ENCODE peak calls at places on chromosomes 7 and 10, in eight cellular contexts. One of them, this sample, is unnamed.

GRCh38 chr7:136168021-136168420 is 190.9 kb upstream of the MTPN start:
- DNase-seq in AG09309: no peak
- DNase-seq in psoas muscle: no peak
- DNase-seq in brain microvascular endothelial cell: no peak
- DNase-seq in adrenal gland: no peak
- DNase-seq in SK-N-SH: peak; percentile 70
- DNase-seq in CD8-positive, alpha-beta T cell: no peak
- DNase-seq in tibial artery: no peak
- DNase-seq in this sample: no peak

GRCh38 chr10:4081691-4082111 is 296.7 kb upstream of the KLF6 start:
- DNase-seq in brain microvascular endothelial cell: no peak
- DNase-seq in psoas muscle: peak; percentile 25
- DNase-seq in adrenal gland: no peak
- DNase-seq in SK-N-SH: no peak
- DNase-seq in AG09309: no peak
- DNase-seq in tibial artery: no peak
- DNase-seq in CD8-positive, alpha-beta T cell: no peak
- DNase-seq in this sample: no peak

GRCh38 chr7:20310963-20311742 is 19.5 kb upstream of the ITGB8 start:
- DNase-seq in SK-N-SH: no peak
- DNase-seq in CD8-positive, alpha-beta T cell: no peak
- DNase-seq in AG09309: no peak
- DNase-seq in adrenal gland: no peak
- DNase-seq in tibial artery: no peak
- DNase-seq in brain microvascular endothelial cell: peak; percentile 70
- DNase-seq in psoas muscle: no peak
- DNase-seq in this sample: no peak

GRCh38 chr7:13144622-13145021 is 457.2 kb downstream of the ARL4A start:
- DNase-seq in psoas muscle: no peak
- DNase-seq in CD8-positive, alpha-beta T cell: no peak
- DNase-seq in AG09309: no peak
- DNase-seq in brain microvascular endothelial cell: peak; percentile 1
- DNase-seq in tibial artery: no peak
- DNase-seq in adrenal gland: no peak
- DNase-seq in SK-N-SH: no peak
- DNase-seq in this sample: no peak

GRCh38 chr7:21771261-21771660 is 174.4 kb downstream of the CDCA7L start:
- DNase-seq in tibial artery: no peak
- DNase-seq in brain microvascular endothelial cell: no peak
- DNase-seq in CD8-positive, alpha-beta T cell: no peak
- DNase-seq in AG09309: no peak
- DNase-seq in adrenal gland: no peak
- DNase-seq in SK-N-SH: no peak
- DNase-seq in psoas muscle: no peak
- DNase-seq in this sample: no peak

GRCh38 chr7:2613926-2614613 is 17.7 kb upstream of the TTYH3 start:
- DNase-seq in psoas muscle: peak; percentile 87
- DNase-seq in CD8-positive, alpha-beta T cell: no peak
- DNase-seq in tibial artery: peak; percentile 87
- DNase-seq in adrenal gland: peak; percentile 86
- DNase-seq in AG09309: peak; percentile 31
- DNase-seq in brain microvascular endothelial cell: no peak
- DNase-seq in SK-N-SH: peak; percentile 77
- DNase-seq in this sample: no peak

GRCh38 chr10:118423800-118424479 is 81.8 kb upstream of the FAM204A start:
- DNase-seq in brain microvascular endothelial cell: peak; percentile 89
- DNase-seq in psoas muscle: peak; percentile 70
- DNase-seq in CD8-positive, alpha-beta T cell: peak; percentile 24
- DNase-seq in SK-N-SH: peak; percentile 64
- DNase-seq in adrenal gland: peak; percentile 87
- DNase-seq in tibial artery: peak; percentile 78
- DNase-seq in AG09309: peak; percentile 59
- DNase-seq in this sample: peak; percentile 84

GRCh38 chr7:34928052-34928451 is 109.2 kb downstream of the DPY19L1 start:
- DNase-seq in tibial artery: no peak
- DNase-seq in AG09309: no peak
- DNase-seq in psoas muscle: peak; percentile 16
- DNase-seq in CD8-positive, alpha-beta T cell: peak; percentile 17
- DNase-seq in brain microvascular endothelial cell: peak; percentile 33
- DNase-seq in SK-N-SH: peak; percentile 16
- DNase-seq in adrenal gland: peak; percentile 20
- DNase-seq in this sample: no peak

GRCh38 chr10:4501306-4501705 is 324.7 kb upstream of the AKR1E2 start:
- DNase-seq in SK-N-SH: no peak
- DNase-seq in tibial artery: no peak
- DNase-seq in brain microvascular endothelial cell: peak; percentile 14
- DNase-seq in CD8-positive, alpha-beta T cell: no peak
- DNase-seq in AG09309: no peak
- DNase-seq in psoas muscle: no peak
- DNase-seq in adrenal gland: no peak
- DNase-seq in this sample: no peak

GRCh38 chr10:75021851-75022250 is 89.6 kb upstream of the SAMD8 start:
- DNase-seq in SK-N-SH: no peak
- DNase-seq in CD8-positive, alpha-beta T cell: no peak
- DNase-seq in tibial artery: no peak
- DNase-seq in AG09309: no peak
- DNase-seq in adrenal gland: no peak
- DNase-seq in psoas muscle: no peak
- DNase-seq in brain microvascular endothelial cell: no peak
- DNase-seq in this sample: no peak

GRCh38 chr7:82343-83155 is 109.8 kb upstream of the FAM20C start:
- DNase-seq in adrenal gland: no peak
- DNase-seq in CD8-positive, alpha-beta T cell: no peak
- DNase-seq in tibial artery: no peak
- DNase-seq in SK-N-SH: peak; percentile 59
- DNase-seq in AG09309: no peak
- DNase-seq in psoas muscle: no peak
- DNase-seq in brain microvascular endothelial cell: no peak
- DNase-seq in this sample: no peak

GRCh38 chr7:157306836-157307533 is 29.8 kb upstream of the DNAJB6 start:
- DNase-seq in brain microvascular endothelial cell: no peak
- DNase-seq in tibial artery: no peak
- DNase-seq in SK-N-SH: no peak
- DNase-seq in adrenal gland: no peak
- DNase-seq in CD8-positive, alpha-beta T cell: no peak
- DNase-seq in psoas muscle: no peak
- DNase-seq in AG09309: no peak
- DNase-seq in this sample: no peak

GRCh38 chr7:157299317-157299612 is 37.5 kb upstream of the DNAJB6 start:
- DNase-seq in SK-N-SH: no peak
- DNase-seq in brain microvascular endothelial cell: no peak
- DNase-seq in psoas muscle: no peak
- DNase-seq in tibial artery: no peak
- DNase-seq in AG09309: no peak
- DNase-seq in adrenal gland: no peak
- DNase-seq in CD8-positive, alpha-beta T cell: no peak
- DNase-seq in this sample: no peak

GRCh38 chr7:157299613-157300405 is 37.0 kb upstream of the DNAJB6 start:
- DNase-seq in SK-N-SH: peak; percentile 71
- DNase-seq in psoas muscle: no peak
- DNase-seq in tibial artery: no peak
- DNase-seq in CD8-positive, alpha-beta T cell: no peak
- DNase-seq in brain microvascular endothelial cell: no peak
- DNase-seq in AG09309: no peak
- DNase-seq in adrenal gland: no peak
- DNase-seq in this sample: no peak

GRCh38 chr7:157300406-157300770 is 36.4 kb upstream of the DNAJB6 start:
- DNase-seq in CD8-positive, alpha-beta T cell: no peak
- DNase-seq in AG09309: no peak
- DNase-seq in SK-N-SH: peak; percentile 41
- DNase-seq in adrenal gland: no peak
- DNase-seq in brain microvascular endothelial cell: no peak
- DNase-seq in psoas muscle: no peak
- DNase-seq in tibial artery: no peak
- DNase-seq in this sample: no peak

GRCh38 chr7:157302314-157302711 is 34.5 kb upstream of the DNAJB6 start:
- DNase-seq in tibial artery: peak; percentile 61
- DNase-seq in CD8-positive, alpha-beta T cell: peak; percentile 80
- DNase-seq in SK-N-SH: peak; percentile 49
- DNase-seq in brain microvascular endothelial cell: no peak
- DNase-seq in psoas muscle: peak; percentile 56
- DNase-seq in adrenal gland: peak; percentile 65
- DNase-seq in AG09309: no peak
- DNase-seq in this sample: no peak
- TF ChIP-seq CTCF in tibial artery: no peak
- TF ChIP-seq CTCF in CD8-positive, alpha-beta T cell: no peak
- TF ChIP-seq CTCF in SK-N-SH: no peak
- TF ChIP-seq CTCF in brain microvascular endothelial cell: no peak
- TF ChIP-seq CTCF in psoas muscle: no peak
- TF ChIP-seq CTCF in adrenal gland: no peak
- TF ChIP-seq CTCF in AG09309: no peak
- TF ChIP-seq CTCF in this sample: no peak

GRCh38 chr10:84270708-84271107 is 25.9 kb downstream of the RGR start:
- DNase-seq in tibial artery: no peak
- DNase-seq in SK-N-SH: no peak
- DNase-seq in AG09309: no peak
- DNase-seq in CD8-positive, alpha-beta T cell: no peak
- DNase-seq in psoas muscle: no peak
- DNase-seq in adrenal gland: no peak
- DNase-seq in brain microvascular endothelial cell: no peak
- DNase-seq in this sample: no peak

GRCh38 chr10:84269773-84270172 is 24.9 kb downstream of the RGR start:
- DNase-seq in CD8-positive, alpha-beta T cell: no peak
- DNase-seq in tibial artery: no peak
- DNase-seq in AG09309: peak; percentile 72
- DNase-seq in adrenal gland: no peak
- DNase-seq in SK-N-SH: no peak
- DNase-seq in brain microvascular endothelial cell: peak; percentile 75
- DNase-seq in psoas muscle: no peak
- DNase-seq in this sample: no peak

GRCh38 chr10:84265378-84265777 is 20.5 kb downstream of the RGR start:
- DNase-seq in psoas muscle: no peak
- DNase-seq in CD8-positive, alpha-beta T cell: no peak
- DNase-seq in AG09309: no peak
- DNase-seq in adrenal gland: no peak
- DNase-seq in SK-N-SH: no peak
- DNase-seq in brain microvascular endothelial cell: no peak
- DNase-seq in tibial artery: no peak
- DNase-seq in this sample: no peak

GRCh38 chr10:84264611-84265141 is 19.8 kb downstream of the RGR start:
- DNase-seq in psoas muscle: peak; percentile 52
- DNase-seq in SK-N-SH: peak; percentile 78
- DNase-seq in CD8-positive, alpha-beta T cell: peak; percentile 57
- DNase-seq in tibial artery: peak; percentile 73
- DNase-seq in AG09309: peak; percentile 17
- DNase-seq in brain microvascular endothelial cell: peak; percentile 71
- DNase-seq in adrenal gland: peak; percentile 48
- DNase-seq in this sample: no peak

GRCh38 chr10:84267503-84268126 is 22.8 kb downstream of the RGR start:
- DNase-seq in psoas muscle: no peak
- DNase-seq in tibial artery: no peak
- DNase-seq in SK-N-SH: no peak
- DNase-seq in adrenal gland: no peak
- DNase-seq in CD8-positive, alpha-beta T cell: peak; percentile 51
- DNase-seq in brain microvascular endothelial cell: peak; percentile 56
- DNase-seq in AG09309: peak; percentile 11
- DNase-seq in this sample: no peak
- TF ChIP-seq CTCF in psoas muscle: no peak
- TF ChIP-seq CTCF in tibial artery: no peak
- TF ChIP-seq CTCF in SK-N-SH: peak; percentile 69
- TF ChIP-seq CTCF in adrenal gland: peak; percentile 48
- TF ChIP-seq CTCF in CD8-positive, alpha-beta T cell: peak; percentile 69
- TF ChIP-seq CTCF in brain microvascular endothelial cell: peak; percentile 90
- TF ChIP-seq CTCF in AG09309: peak; percentile 79
- TF ChIP-seq CTCF in this sample: peak; percentile 68

GRCh38 chr10:70364001-70364771 is 18.2 kb downstream of the LRRC20 start:
- DNase-seq in brain microvascular endothelial cell: peak; percentile 92
- DNase-seq in CD8-positive, alpha-beta T cell: peak; percentile 76
- DNase-seq in adrenal gland: peak; percentile 92
- DNase-seq in AG09309: peak; percentile 95
- DNase-seq in tibial artery: peak; percentile 96
- DNase-seq in SK-N-SH: peak; percentile 88
- DNase-seq in psoas muscle: peak; percentile 90
- DNase-seq in this sample: peak; percentile 90

GRCh38 chr10:70367195-70367796 is 15.1 kb downstream of the LRRC20 start:
- DNase-seq in AG09309: no peak
- DNase-seq in psoas muscle: no peak
- DNase-seq in CD8-positive, alpha-beta T cell: no peak
- DNase-seq in tibial artery: no peak
- DNase-seq in SK-N-SH: no peak
- DNase-seq in brain microvascular endothelial cell: peak; percentile 55
- DNase-seq in adrenal gland: no peak
- DNase-seq in this sample: no peak

GRCh38 chr10:70363292-70363691 is 19.1 kb downstream of the LRRC20 start:
- DNase-seq in SK-N-SH: no peak
- DNase-seq in brain microvascular endothelial cell: no peak
- DNase-seq in tibial artery: no peak
- DNase-seq in CD8-positive, alpha-beta T cell: no peak
- DNase-seq in psoas muscle: no peak
- DNase-seq in AG09309: no peak
- DNase-seq in adrenal gland: no peak
- DNase-seq in this sample: no peak

GRCh38 chr10:70362357-70362756 is 20.1 kb downstream of the LRRC20 start:
- DNase-seq in adrenal gland: no peak
- DNase-seq in brain microvascular endothelial cell: no peak
- DNase-seq in CD8-positive, alpha-beta T cell: no peak
- DNase-seq in SK-N-SH: no peak
- DNase-seq in AG09309: no peak
- DNase-seq in tibial artery: no peak
- DNase-seq in psoas muscle: no peak
- DNase-seq in this sample: no peak

DNA sequence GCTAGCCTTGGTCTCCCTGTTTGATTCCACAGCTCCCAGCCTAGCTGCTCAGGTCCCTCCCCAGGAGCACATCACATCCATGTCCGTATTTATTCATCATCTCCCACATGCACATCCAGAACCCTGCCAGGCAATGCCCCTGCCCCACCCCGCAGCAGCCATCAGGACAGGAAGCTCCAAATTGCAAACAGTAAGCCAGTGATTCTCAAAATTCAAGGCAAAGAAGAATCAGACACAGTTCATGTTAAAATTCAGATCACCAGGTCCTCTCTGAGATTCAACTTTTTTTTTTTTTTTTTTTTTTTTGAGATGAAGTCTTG is 17.7 kb downstream of the LRRC20 start:
- DNase-seq in brain microvascular endothelial cell: no peak
- DNase-seq in psoas muscle: no peak
- DNase-seq in AG09309: no peak
- DNase-seq in SK-N-SH: no peak
- DNase-seq in CD8-positive, alpha-beta T cell: no peak
- DNase-seq in tibial artery: no peak
- DNase-seq in adrenal gland: no peak
- DNase-seq in this sample: no peak
- TF ChIP-seq CTCF in brain microvascular endothelial cell: no peak
- TF ChIP-seq CTCF in psoas muscle: no peak
- TF ChIP-seq CTCF in AG09309: no peak
- TF ChIP-seq CTCF in SK-N-SH: no peak
- TF ChIP-seq CTCF in CD8-positive, alpha-beta T cell: no peak
- TF ChIP-seq CTCF in tibial artery: no peak
- TF ChIP-seq CTCF in adrenal gland: no peak
- TF ChIP-seq CTCF in this sample: no peak

DNA sequence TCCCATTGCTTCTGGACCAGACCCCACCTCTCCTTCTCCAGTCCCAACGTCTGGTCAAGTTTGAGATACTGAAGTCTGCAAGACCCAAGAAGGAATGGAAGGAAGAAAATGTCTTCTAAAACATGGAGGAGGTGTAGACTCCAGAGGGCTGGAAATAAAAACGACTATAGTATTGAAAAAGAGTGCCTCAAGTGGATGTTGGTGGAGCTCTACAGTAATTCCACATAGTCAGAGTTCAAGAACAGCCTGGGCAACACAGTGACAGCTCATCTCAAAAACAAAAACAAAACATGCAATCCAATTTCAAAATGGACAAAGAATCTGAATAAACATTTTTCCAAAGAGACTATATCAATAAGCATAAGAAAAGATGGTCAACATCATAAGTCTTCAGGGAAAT is 2.3 kb upstream of the PCGF6 start:
- DNase-seq in brain microvascular endothelial cell: no peak
- DNase-seq in adrenal gland: no peak
- DNase-seq in psoas muscle: no peak
- DNase-seq in AG09309: no peak
- DNase-seq in CD8-positive, alpha-beta T cell: no peak
- DNase-seq in tibial artery: no peak
- DNase-seq in SK-N-SH: no peak
- DNase-seq in this sample: no peak
- TF ChIP-seq CTCF in brain microvascular endothelial cell: no peak
- TF ChIP-seq CTCF in adrenal gland: no peak
- TF ChIP-seq CTCF in psoas muscle: no peak
- TF ChIP-seq CTCF in AG09309: no peak
- TF ChIP-seq CTCF in CD8-positive, alpha-beta T cell: no peak
- TF ChIP-seq CTCF in tibial artery: no peak
- TF ChIP-seq CTCF in SK-N-SH: no peak
- TF ChIP-seq CTCF in this sample: no peak